ENCODE peak calls at places on chromosome 6, in six cellular contexts. X, V, U, S, C and T are unnamed samples. For H3K4me1, the result is how much of the 10 kb centered on the place peaks cover.

GRCh38 chr6:42243046-42243445 is 25.4 kb upstream of the MRPS10 start:
- DNase-seq in X (no peak), V (no peak), U (no peak), S (no peak), C (no peak), T (no peak)

GRCh38 chr6:159080217-159080976 is 35.6 kb upstream of the TAGAP start:
- DNase-seq in X (no peak), V (no peak), U (no peak), S (no peak), C (no peak), T (no peak)

GRCh38 chr6:119077643-119078448 is 618 bp downstream of the FAM184A start:
- DNase-seq in X (peak), V (peak), U (peak), S (no peak), C (peak), T (peak)

GRCh38 chr6:70706491-70707123 is 38.9 kb downstream of the SMAP1 start:
- DNase-seq in X (no peak), V (no peak), U (no peak), S (peak), C (no peak), T (no peak)

GRCh38 chr6:133315811-133316210 is 74.7 kb downstream of the EYA4 start:
- DNase-seq in X (no peak), V (no peak), U (no peak), S (no peak), C (no peak), T (no peak)

GRCh38 chr6:149380523-149380922 is 19.5 kb upstream of the SUMO4 start:
- DNase-seq in X (no peak), V (no peak), U (no peak), S (no peak), C (no peak), T (no peak)

GRCh38 chr6:1578293-1578745 is 31.4 kb upstream of the FOXC1 start:
- DNase-seq in X (peak), V (no peak), U (no peak), S (no peak), C (no peak), T (no peak)

GRCh38 chr6:56314683-56315523 is 67.5 kb upstream of the COL21A1 start:
- DNase-seq in X (no peak), V (no peak), U (peak), S (no peak), C (no peak), T (peak)

GRCh38 chr6:37868447-37868825 is 48.9 kb downstream of the ZFAND3 start:
- DNase-seq in X (no peak), V (no peak), U (no peak), S (no peak), C (no peak), T (no peak)

GRCh38 chr6:84772428-84773132 is 8.2 kb upstream of the TBX18 start:
- DNase-seq in X (no peak), V (peak), U (no peak), S (no peak), C (no peak), T (no peak)
- H3K4me3 ChIP-seq in X (peak), V (no peak), U (no peak), S (peak), C (no peak), T (no peak)

DNA sequence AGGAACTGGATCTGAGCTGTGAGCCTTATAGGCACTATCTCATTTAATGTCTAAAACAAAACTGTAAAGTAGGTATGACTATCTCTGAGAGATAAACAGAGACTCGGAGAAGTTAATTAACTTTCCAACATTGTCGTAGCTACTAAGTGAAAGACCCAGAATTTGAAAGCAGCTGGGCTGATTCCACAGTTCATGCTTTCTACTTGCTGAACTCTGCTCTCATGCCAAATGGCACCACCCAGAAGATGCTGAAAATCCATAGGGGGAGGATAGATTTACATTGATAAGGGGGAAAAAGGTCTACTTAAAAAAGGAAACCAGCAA is 214.8 kb upstream of the MARCKS start:
- DNase-seq in X (no peak), V (no peak), U (no peak), S (no peak), C (no peak), T (no peak)
- H3K4me1 ChIP-seq in X (under half), V (under half), U (under half), S (under half), C (under half), T (under half)

DNA sequence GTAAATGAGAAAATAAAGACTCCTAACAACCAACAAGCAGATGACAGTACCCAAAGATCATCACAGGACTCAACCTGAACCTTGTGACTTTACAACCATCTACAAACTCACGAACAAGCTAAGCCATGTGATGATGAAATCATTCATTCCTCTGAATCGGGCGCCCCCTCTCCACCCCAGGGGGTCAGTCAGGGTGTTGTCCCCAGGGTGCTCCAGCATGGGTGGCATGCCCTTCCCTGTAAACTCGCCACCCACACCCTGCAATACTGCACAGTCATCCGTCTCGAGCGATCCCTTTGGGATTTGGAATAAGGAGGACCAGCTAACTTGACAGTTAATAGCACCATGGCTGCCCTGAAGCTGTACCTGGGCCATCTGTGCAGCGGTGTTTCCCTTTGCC is 12.6 kb downstream of the SERPINB6 start:
- DNase-seq in X (no peak), V (no peak), U (no peak), S (no peak), C (no peak), T (no peak)
- TF ChIP-seq POLR2A in X (no peak), V (no peak), U (no peak), S (no peak), C (no peak), T (no peak)

GRCh38 chr6:34532230-34532629 is 23.9 kb downstream of the SPDEF start:
- DNase-seq in X (no peak), V (peak), U (no peak), S (no peak), C (no peak), T (no peak)

GRCh38 chr6:34529665-34530327 is 26.3 kb downstream of the SPDEF start:
- DNase-seq in X (no peak), V (peak), U (no peak), S (no peak), C (no peak), T (no peak)

GRCh38 chr6:34534146-34534545 is 22.0 kb downstream of the SPDEF start:
- DNase-seq in X (no peak), V (peak), U (no peak), S (no peak), C (no peak), T (no peak)

GRCh38 chr6:34530753-34531365 is 25.3 kb downstream of the SPDEF start:
- DNase-seq in X (no peak), V (no peak), U (no peak), S (no peak), C (no peak), T (no peak)

GRCh38 chr6:34531580-34532201 is 24.4 kb downstream of the SPDEF start:
- DNase-seq in X (peak), V (peak), U (peak), S (peak), C (peak), T (peak)
- H3K4me3 ChIP-seq in X (peak), V (no peak), U (no peak), S (peak), C (no peak), T (no peak)

GRCh38 chr6:36649086-36649485 is 29.4 kb upstream of the CDKN1A start:
- DNase-seq in X (no peak), V (no peak), U (no peak), S (no peak), C (no peak), T (no peak)
- H3K4me1 ChIP-seq in X (under half), V (under half), U (under half), S (under half), C (under half), T (under half)

DNA sequence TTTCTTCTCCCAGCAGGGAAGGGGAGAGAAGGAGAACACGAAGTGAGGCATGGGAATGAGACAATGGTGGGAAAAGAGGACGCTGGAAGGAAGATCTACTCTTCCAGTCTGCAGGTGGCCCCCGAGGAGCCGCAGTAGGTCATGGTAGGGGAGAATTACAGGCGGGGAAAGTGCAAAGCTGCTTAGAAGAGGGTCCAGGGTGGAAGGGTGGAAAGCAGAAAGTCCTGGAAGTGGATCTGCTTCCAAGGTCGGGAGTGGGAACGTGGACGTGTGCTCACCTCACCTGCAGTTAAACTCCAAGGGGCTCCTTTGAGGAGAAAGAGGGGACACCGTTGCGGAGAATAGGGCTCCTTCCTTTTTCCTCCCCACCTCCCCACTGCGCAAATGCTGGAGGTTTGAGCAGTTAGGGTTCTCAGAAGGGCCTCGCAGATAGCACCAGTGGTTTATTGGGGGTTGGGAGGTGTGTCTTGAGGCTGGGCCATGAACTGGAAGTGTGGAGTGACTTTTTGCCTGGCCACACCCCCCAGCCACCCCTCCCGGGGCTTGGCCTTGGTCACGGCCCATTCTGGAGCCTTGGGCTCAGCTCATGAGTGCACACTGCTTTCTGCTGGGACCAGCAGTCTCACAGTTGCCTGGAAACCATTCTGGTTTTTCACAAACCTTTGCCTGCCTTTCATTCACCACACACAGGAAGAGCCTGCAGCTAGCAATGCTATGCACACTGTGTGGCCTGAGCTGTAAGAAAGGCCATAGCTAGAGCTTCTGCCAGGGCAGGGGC is 100.4 kb upstream of the MLN start:
- DNase-seq in X (peak), V (no peak), U (no peak), S (no peak), C (peak), T (peak)
- TF ChIP-seq POLR2A in X (no peak), V (no peak), U (no peak), S (no peak), C (no peak), T (no peak)

DNA sequence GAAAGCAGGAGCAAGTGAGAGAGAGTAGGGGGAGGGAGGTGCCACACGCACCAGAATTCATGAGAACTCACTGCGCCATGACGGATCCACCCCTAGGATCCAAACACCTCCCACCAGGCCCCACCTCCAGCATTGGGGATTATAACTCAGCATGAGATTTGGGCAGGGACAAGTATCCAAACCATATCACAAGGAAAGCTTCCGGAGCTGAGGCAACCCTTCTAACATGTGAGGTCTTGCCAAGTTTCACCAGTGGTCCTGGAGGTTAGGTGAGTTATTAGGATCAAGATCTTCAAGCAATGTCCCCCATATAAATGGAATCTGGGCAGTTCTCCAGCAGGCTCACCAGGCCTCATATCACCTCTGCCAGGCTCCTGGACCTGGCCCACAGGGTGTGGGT is 308.4 kb downstream of the NRN1 start:
- DNase-seq in X (no peak), V (no peak), U (no peak), S (no peak), C (no peak), T (no peak)
- H3K4me3 ChIP-seq in X (no peak), V (no peak), U (no peak), S (no peak), C (no peak), T (no peak)

GRCh38 chr6:85677243-85677956 is 34.7 kb upstream of the SYNCRIP start:
- DNase-seq in X (no peak), V (no peak), U (no peak), S (no peak), C (no peak), T (no peak)
- H3K4me1 ChIP-seq in X (under half), V (under half), U (under half), S (half or more), C (under half), T (under half)

DNA sequence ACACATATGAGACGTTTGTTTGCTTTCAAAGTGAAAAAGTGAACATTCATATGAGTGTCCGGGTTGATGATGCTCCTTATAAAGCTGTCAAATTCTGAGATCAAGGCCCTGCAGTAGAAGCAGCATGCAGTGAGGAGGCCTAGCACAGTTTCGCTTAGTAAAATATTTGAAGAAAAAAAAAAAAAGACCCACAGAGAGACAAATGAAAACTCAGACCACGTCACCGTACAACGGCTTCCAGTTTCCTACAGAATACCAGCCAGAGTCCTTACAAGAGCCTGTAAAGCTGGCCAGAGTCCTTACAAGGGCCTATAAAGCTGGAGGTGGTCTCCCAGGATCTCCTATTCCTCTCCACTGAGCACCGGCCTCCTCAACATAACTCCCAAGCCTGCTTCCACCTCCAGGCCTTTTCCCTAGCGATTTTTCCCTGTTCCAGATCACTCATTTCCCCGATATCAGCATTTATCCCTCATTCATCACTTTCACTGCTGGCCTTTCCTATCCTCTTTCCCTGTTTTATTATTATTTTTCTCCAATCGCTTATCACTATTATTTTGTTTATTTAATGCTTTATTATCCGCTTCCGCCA is 1.5 kb upstream of the HMGN4 start:
- DNase-seq in X (no peak), V (no peak), U (peak), S (no peak), C (no peak), T (peak)
- TF ChIP-seq POLR2A in X (no peak), V (no peak), U (no peak), S (no peak), C (no peak), T (no peak)